ENCODE peak calls at places on chromosomes 6 and 20, in five cellular contexts. One of them, this sample, is unnamed.

GRCh38 chr6:26295691-26296555 is 69.1 kb upstream of the BTN3A2 start:
- DNase-seq in A549: no peak
- DNase-seq in GM12878: no peak
- DNase-seq in WTC11: no peak
- DNase-seq in K562: peak; percentile 95
- DNase-seq in this sample: peak; percentile 86

GRCh38 chr6:56096946-56097345 is 150.4 kb downstream of the COL21A1 start:
- DNase-seq in A549: no peak
- DNase-seq in GM12878: no peak
- DNase-seq in WTC11: no peak
- DNase-seq in K562: no peak
- DNase-seq in this sample: no peak

GRCh38 chr6:164570791-164571190 is 738.6 kb downstream of the C6orf118 start:
- DNase-seq in A549: no peak
- DNase-seq in GM12878: no peak
- DNase-seq in WTC11: no peak
- DNase-seq in K562: no peak
- DNase-seq in this sample: no peak

GRCh38 chr6:33147807-33148666 is 44.2 kb downstream of the COL11A2 start:
- DNase-seq in A549: no peak
- DNase-seq in GM12878: no peak
- DNase-seq in WTC11: no peak
- DNase-seq in K562: peak; percentile 49
- DNase-seq in this sample: peak; percentile 51

GRCh38 chr20:47725248-47725973 is 59.9 kb downstream of the SULF2 start:
- DNase-seq in A549: peak; percentile 85
- DNase-seq in GM12878: peak; percentile 63
- DNase-seq in WTC11: peak; percentile 79
- DNase-seq in K562: peak; percentile 87
- DNase-seq in this sample: peak; percentile 98

GRCh38 chr20:19973920-19974620 is 43.1 kb upstream of the NAA20 start:
- DNase-seq in A549: no peak
- DNase-seq in GM12878: no peak
- DNase-seq in WTC11: no peak
- DNase-seq in K562: no peak
- DNase-seq in this sample: no peak

GRCh38 chr20:32332614-32333013 is 25.5 kb upstream of the ASXL1 start:
- DNase-seq in A549: no peak
- DNase-seq in GM12878: no peak
- DNase-seq in WTC11: no peak
- DNase-seq in K562: no peak
- DNase-seq in this sample: no peak

GRCh38 chr20:17859616-17860232 is 108.9 kb downstream of the SNX5 start:
- DNase-seq in A549: no peak
- DNase-seq in GM12878: no peak
- DNase-seq in WTC11: peak; percentile 40
- DNase-seq in K562: no peak
- DNase-seq in this sample: no peak

GRCh38 chr6:114169763-114170162 is 173.1 kb downstream of the HS3ST5 start:
- DNase-seq in A549: no peak
- DNase-seq in GM12878: no peak
- DNase-seq in WTC11: no peak
- DNase-seq in K562: no peak
- DNase-seq in this sample: peak; percentile 33

GRCh38 chr6:114171473-114171872 is 171.3 kb downstream of the HS3ST5 start:
- DNase-seq in A549: no peak
- DNase-seq in GM12878: no peak
- DNase-seq in WTC11: no peak
- DNase-seq in K562: no peak
- DNase-seq in this sample: no peak

GRCh38 chr6:114170958-114171387 is 171.8 kb downstream of the HS3ST5 start:
- DNase-seq in A549: no peak
- DNase-seq in GM12878: no peak
- DNase-seq in WTC11: no peak
- DNase-seq in K562: no peak
- DNase-seq in this sample: peak; percentile 82

GRCh38 chr6:114172861-114173260 is 170.0 kb downstream of the HS3ST5 start:
- DNase-seq in A549: no peak
- DNase-seq in GM12878: no peak
- DNase-seq in WTC11: no peak
- DNase-seq in K562: no peak
- DNase-seq in this sample: no peak

DNA sequence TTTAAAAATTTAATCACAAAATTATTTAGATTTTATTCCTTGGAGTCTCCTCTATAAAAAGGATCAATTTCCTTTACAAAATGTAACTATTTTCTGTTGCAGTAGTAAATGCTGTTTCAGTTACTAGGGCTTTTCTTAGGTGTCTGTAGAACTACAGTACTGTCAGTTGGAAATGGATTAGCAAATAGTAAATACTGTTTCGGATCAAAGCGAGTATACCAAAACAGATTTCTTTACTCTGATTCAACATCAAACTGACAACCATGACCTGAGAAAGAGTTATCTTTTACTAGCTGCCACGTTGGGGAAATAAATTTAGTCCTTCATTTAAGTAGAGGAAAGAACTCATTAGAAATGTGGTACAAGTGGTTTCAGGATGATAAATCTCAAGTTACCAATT is 172.5 kb downstream of the HS3ST5 start:
- DNase-seq in A549: no peak
- DNase-seq in GM12878: no peak
- DNase-seq in WTC11: no peak
- DNase-seq in K562: no peak
- DNase-seq in this sample: peak; percentile 82
- TF ChIP-seq ESRRA in A549: no peak
- TF ChIP-seq ESRRA in GM12878: no peak
- TF ChIP-seq ESRRA in WTC11: no peak
- TF ChIP-seq ESRRA in K562: no peak
- TF ChIP-seq ESRRA in this sample: no peak

GRCh38 chr6:121110733-121111132 is 223.5 kb downstream of the TBC1D32 start:
- DNase-seq in A549: no peak
- DNase-seq in GM12878: no peak
- DNase-seq in WTC11: no peak
- DNase-seq in K562: no peak
- DNase-seq in this sample: no peak
- TF ChIP-seq ESRRA in A549: no peak
- TF ChIP-seq ESRRA in GM12878: no peak
- TF ChIP-seq ESRRA in WTC11: no peak
- TF ChIP-seq ESRRA in K562: no peak
- TF ChIP-seq ESRRA in this sample: no peak

DNA sequence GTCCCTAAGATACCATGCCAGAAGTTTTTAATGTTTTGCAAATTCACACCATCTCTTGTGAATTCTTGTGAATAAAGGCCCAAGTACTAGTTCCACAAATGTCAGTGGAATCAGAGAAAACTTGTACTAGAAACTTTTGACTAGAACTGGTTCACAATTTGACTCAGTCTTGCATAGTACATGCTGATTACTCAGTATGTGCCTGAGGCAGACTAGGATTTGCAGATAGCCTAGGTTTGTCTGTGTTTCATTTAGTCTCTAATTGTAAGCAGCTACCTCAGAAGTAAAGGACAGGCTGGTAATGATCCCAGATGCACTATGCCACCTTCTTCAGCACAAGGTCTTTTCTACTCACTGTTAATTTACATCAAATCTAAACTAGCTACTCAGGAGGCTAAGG is 34.2 kb upstream of the GSTA4 start:
- DNase-seq in A549: no peak
- DNase-seq in GM12878: no peak
- DNase-seq in WTC11: no peak
- DNase-seq in K562: no peak
- DNase-seq in this sample: no peak
- TF ChIP-seq ESRRA in A549: no peak
- TF ChIP-seq ESRRA in GM12878: no peak
- TF ChIP-seq ESRRA in WTC11: no peak
- TF ChIP-seq ESRRA in K562: no peak
- TF ChIP-seq ESRRA in this sample: no peak

GRCh38 chr6:924661-925060 is 231.7 kb upstream of the EXOC2 start:
- DNase-seq in A549: no peak
- DNase-seq in GM12878: no peak
- DNase-seq in WTC11: no peak
- DNase-seq in K562: no peak
- DNase-seq in this sample: no peak
- TF ChIP-seq ESRRA in A549: no peak
- TF ChIP-seq ESRRA in GM12878: no peak
- TF ChIP-seq ESRRA in WTC11: no peak
- TF ChIP-seq ESRRA in K562: no peak
- TF ChIP-seq ESRRA in this sample: no peak

GRCh38 chr6:15754035-15754705 is 91.3 kb upstream of the DTNBP1 start:
- DNase-seq in A549: no peak
- DNase-seq in GM12878: no peak
- DNase-seq in WTC11: no peak
- DNase-seq in K562: peak; percentile 42
- DNase-seq in this sample: no peak
- TF ChIP-seq ESRRA in A549: no peak
- TF ChIP-seq ESRRA in GM12878: no peak
- TF ChIP-seq ESRRA in WTC11: no peak
- TF ChIP-seq ESRRA in K562: no peak
- TF ChIP-seq ESRRA in this sample: no peak